ENCODE peak calls at places on chromosomes 13 and 19, in four cellular contexts. E, B, R and Y are unnamed samples.

GRCh38 chr13:29948246-29948645 is 97.8 kb upstream of the UBL3 start:
- DNase-seq in R (no peak), B (no peak), E (no peak), Y (no peak)

GRCh38 chr13:39789451-39789850 is 134.0 kb downstream of the COG6 start:
- DNase-seq in R (no peak), E (no peak), B (no peak), Y (no peak)

GRCh38 chr19:16200038-16200775 is 2.5 kb downstream of the AP1M1 start:
- DNase-seq in R (peak), B (no peak), E (no peak), Y (peak)

GRCh38 chr13:74035881-74036280 is 98.3 kb downstream of the KLF12 start:
- DNase-seq in B (no peak), R (no peak), E (no peak), Y (no peak)

GRCh38 chr19:858284-858683 is 1.2 kb upstream of the CFD start:
- DNase-seq in E (no peak), R (no peak), B (no peak), Y (no peak)

GRCh38 chr19:45352062-45352461 is 11.5 kb downstream of the KLC3 start:
- DNase-seq in E (no peak), B (no peak), R (no peak), Y (no peak)

GRCh38 chr13:40148103-40148502 is 492.6 kb downstream of the COG6 start:
- DNase-seq in R (no peak), B (no peak), E (no peak), Y (no peak)

GRCh38 chr19:33413868-33414666 is 40.6 kb downstream of the CEBPG start:
- DNase-seq in E (no peak), R (no peak), B (no peak), Y (no peak)

GRCh38 chr13:32752997-32753606 is 166.8 kb downstream of the PDS5B start:
- DNase-seq in B (no peak), E (no peak), R (no peak), Y (no peak)

GRCh38 chr13:50847501-50847900 is 4.0 kb upstream of the DLEU7 start:
- DNase-seq in E (no peak), B (no peak), R (no peak), Y (no peak)

GRCh38 chr13:98879965-98880364 is 97.9 kb downstream of the DOCK9 start:
- DNase-seq in E (no peak), R (no peak), B (no peak), Y (no peak)

GRCh38 chr13:24006520-24007248 is 109.4 kb upstream of the C1QTNF9B start:
- DNase-seq in B (no peak), E (no peak), R (no peak), Y (no peak)

GRCh38 chr13:95385373-95385772 is 84.1 kb upstream of the ABCC4 start:
- DNase-seq in E (no peak), R (no peak), B (no peak), Y (no peak)

GRCh38 chr13:109642358-109642757 is 144.0 kb downstream of the IRS2 start:
- DNase-seq in E (no peak), R (no peak), B (no peak), Y (no peak)

GRCh38 chr13:114076329-114076761 is 56.1 kb downstream of the RASA3 start:
- DNase-seq in B (no peak), E (no peak), R (no peak), Y (no peak)

GRCh38 chr19:17393914-17394313 is at the start of gene CCDC194:
- DNase-seq in R (no peak), E (no peak), B (no peak), Y (no peak)

GRCh38 chr13:30346159-30346788 is 38.9 kb upstream of the KATNAL1 start:
- DNase-seq in B (peak), R (no peak), E (peak), Y (no peak)

GRCh38 chr19:41310031-41310831 is at the start of gene CCDC97:
- DNase-seq in E (peak), R (peak), B (peak), Y (peak)

GRCh38 chr19:58330458-58330857 is 3.7 kb downstream of the ZSCAN22 start:
- DNase-seq in E (no peak), R (peak), B (no peak), Y (peak)

GRCh38 chr19:4359627-4360000 is 16.3 kb downstream of the MPND start:
- DNase-seq in B (no peak), E (no peak), R (no peak), Y (no peak)

GRCh38 chr13:46386426-46386995 is 541 bp downstream of the RUBCNL start:
- DNase-seq in E (no peak), R (peak), B (no peak), Y (no peak)

GRCh38 chr19:44615529-44616247 is 2.3 kb downstream of the IGSF23 start:
- DNase-seq in B (no peak), R (no peak), E (no peak), Y (no peak)

GRCh38 chr13:101098873-101099272 is 317.4 kb downstream of the NALCN start:
- DNase-seq in B (no peak), R (no peak), E (no peak), Y (no peak)

GRCh38 chr19:32287811-32288227 is 57.6 kb upstream of the ZNF507 start:
- DNase-seq in E (no peak), B (no peak), R (peak), Y (peak)

GRCh38 chr13:95115525-95115924 is 185.7 kb downstream of the ABCC4 start:
- DNase-seq in R (no peak), E (no peak), B (no peak), Y (peak)

GRCh38 chr13:97471721-97472120 is 37.8 kb downstream of the RAP2A start:
- DNase-seq in R (no peak), B (no peak), E (no peak), Y (no peak)

GRCh38 chr19:33794578-33795369 is 1.9 kb upstream of the KCTD15 start:
- DNase-seq in B (no peak), E (no peak), R (peak), Y (peak)

GRCh38 chr19:33186835-33187540 is 7.1 kb upstream of the LRP3 start:
- DNase-seq in R (no peak), B (no peak), E (no peak), Y (no peak)

GRCh38 chr19:48445256-48445605 is 552 bp upstream of the GRWD1 start:
- DNase-seq in E (no peak), R (peak), B (no peak), Y (peak)

GRCh38 chr19:18253716-18254115 is 20.5 kb downstream of the IQCN start:
- DNase-seq in R (peak), B (no peak), E (no peak), Y (no peak)

GRCh38 chr13:24680258-24680920 is at the start of gene ATP12A:
- DNase-seq in R (no peak), E (peak), B (peak), Y (no peak)

GRCh38 chr13:40238761-40239160 is 427.7 kb downstream of the FOXO1 start:
- DNase-seq in B (no peak), R (no peak), E (no peak), Y (no peak)

GRCh38 chr13:33228645-33229445 is 56.7 kb downstream of the STARD13 start:
- DNase-seq in R (peak), B (no peak), E (no peak), Y (peak)

GRCh38 chr19:39182174-39182505 is 14.6 kb upstream of the NCCRP1 start:
- DNase-seq in B (no peak), E (no peak), R (no peak), Y (no peak)

GRCh38 chr19:18379803-18380747 is 5.9 kb upstream of the GDF15 start:
- DNase-seq in B (no peak), E (no peak), R (peak), Y (peak)